ENCODE peak calls at places on chromosome 18, in six cellular contexts. M is EH; J is aorta; H is activated CD4-positive, alpha-beta T cell treated with anti-CD3 and anti-CD28 coated beads, Interleukin-2, amount 50 U/mL, for 24 hours; L is activated naive CD4-positive, alpha-beta T cell; V is activated CD8-positive, alpha-beta T cell treated with anti-CD3 and anti-CD28 coated beads for 36 hours. K is an unnamed sample.

GRCh38 chr18:58005885-58006523 is 38.0 kb upstream of the NEDD4L start:
- DNase-seq in V (no peak), M (peak), H (no peak), J (no peak), L (no peak), K (no peak)

GRCh38 chr18:64044616-64045015 is 74.7 kb downstream of the SERPINB8 start:
- DNase-seq in H (no peak), V (no peak), J (no peak), M (no peak), L (no peak), K (no peak)

GRCh38 chr18:9139400-9140039 is 2.9 kb downstream of the ANKRD12 start:
- DNase-seq in L (no peak), M (no peak), J (no peak), H (no peak), V (no peak), K (no peak)

GRCh38 chr18:79164696-79165095 is 95.5 kb downstream of the ATP9B start:
- DNase-seq in L (no peak), M (peak), V (no peak), J (no peak), H (no peak), K (no peak)

GRCh38 chr18:5424903-5425302 is 118.9 kb downstream of the EPB41L3 start:
- DNase-seq in M (peak), H (no peak), J (no peak), L (no peak), V (no peak), K (peak)

GRCh38 chr18:77165489-77166415 is 33.2 kb upstream of the MBP start:
- DNase-seq in M (peak), H (no peak), J (no peak), L (no peak), V (no peak), K (peak)

GRCh38 chr18:79624356-79624961 is 55.1 kb upstream of the CTDP1 start:
- DNase-seq in H (no peak), V (no peak), J (no peak), M (no peak), L (no peak), K (no peak)

GRCh38 chr18:79545255-79545654 is 134.3 kb upstream of the CTDP1 start:
- DNase-seq in M (no peak), V (no peak), J (peak), H (no peak), L (no peak), K (no peak)

GRCh38 chr18:6370886-6371635 is 43.6 kb downstream of the L3MBTL4 start:
- DNase-seq in L (no peak), V (no peak), M (no peak), J (no peak), H (no peak), K (no peak)

GRCh38 chr18:35193313-35193712 is 47.5 kb upstream of the ZNF397 start:
- DNase-seq in J (no peak), H (no peak), V (no peak), L (no peak), M (no peak), K (no peak)

GRCh38 chr18:55586841-55587240 is 1.2 kb downstream of the TCF4 start:
- DNase-seq in M (peak), H (no peak), L (no peak), V (no peak), J (no peak), K (peak)

GRCh38 chr18:10169064-10169562 is 255.3 kb downstream of the VAPA start:
- DNase-seq in J (no peak), M (peak), H (no peak), L (no peak), V (no peak), K (no peak)

GRCh38 chr18:48607049-48607984 is 68.5 kb downstream of the CTIF start:
- DNase-seq in L (no peak), V (no peak), J (no peak), H (no peak), M (peak), K (no peak)

GRCh38 chr18:40534748-40535147 is 1420.3 kb upstream of the PIK3C3 start:
- DNase-seq in H (no peak), V (no peak), L (no peak), J (no peak), M (no peak), K (no peak)

GRCh38 chr18:54712315-54712714 is 116.0 kb upstream of the RAB27B start:
- DNase-seq in M (peak), V (no peak), J (no peak), H (no peak), L (no peak), K (no peak)

GRCh38 chr18:65934874-65935273 is 184.1 kb downstream of the CDH7 start:
- DNase-seq in V (no peak), L (no peak), M (no peak), H (no peak), J (no peak), K (no peak)

GRCh38 chr18:48028716-48029115 is 98.3 kb upstream of the SMAD2 start:
- DNase-seq in V (no peak), M (no peak), L (no peak), H (no peak), J (peak), K (no peak)

GRCh38 chr18:21662591-21662990 is 42.0 kb downstream of the ABHD3 start:
- DNase-seq in H (no peak), L (no peak), J (no peak), M (no peak), V (no peak), K (peak)

GRCh38 chr18:49178736-49179135 is 228.0 kb upstream of the SMAD7 start:
- DNase-seq in V (peak), M (peak), J (no peak), H (no peak), L (no peak), K (no peak)

GRCh38 chr18:9536354-9537152 is 61.2 kb downstream of the RALBP1 start:
- DNase-seq in M (peak), V (no peak), L (no peak), H (no peak), J (no peak), K (no peak)

GRCh38 chr18:22169889-22170420 is 566 bp downstream of the GATA6 start:
- DNase-seq in H (no peak), L (no peak), M (no peak), J (no peak), V (peak), K (no peak)

GRCh38 chr18:6374935-6375529 is 39.7 kb downstream of the L3MBTL4 start:
- DNase-seq in H (no peak), J (no peak), L (no peak), V (no peak), M (no peak), K (no peak)

GRCh38 chr18:28003451-28003850 is 173.5 kb downstream of the CDH2 start:
- DNase-seq in M (peak), J (no peak), H (no peak), V (no peak), L (no peak), K (no peak)

GRCh38 chr18:62282188-62282629 is 42.9 kb upstream of the TNFRSF11A start:
- DNase-seq in J (no peak), V (no peak), H (no peak), M (peak), L (no peak), K (no peak)

GRCh38 chr18:13184396-13184795 is 34.2 kb upstream of the LDLRAD4 start:
- DNase-seq in L (no peak), V (no peak), M (no peak), H (no peak), J (no peak), K (no peak)

GRCh38 chr18:72965616-72966015 is 97.8 kb upstream of the NETO1 start:
- DNase-seq in M (no peak), H (no peak), J (no peak), L (no peak), V (no peak), K (no peak)

GRCh38 chr18:6211174-6211504 is 203.6 kb downstream of the L3MBTL4 start:
- DNase-seq in V (no peak), L (no peak), J (no peak), H (no peak), M (no peak), K (no peak)

GRCh38 chr18:23556145-23556780 is 30.0 kb downstream of the NPC1 start:
- DNase-seq in J (no peak), M (no peak), H (no peak), V (no peak), L (no peak), K (no peak)

GRCh38 chr18:75945534-75945933 is 518.0 kb upstream of the SMIM21 start:
- DNase-seq in L (no peak), H (no peak), J (no peak), V (no peak), M (no peak), K (no peak)

GRCh38 chr18:45793295-45793965 is 32.0 kb upstream of the SIGLEC15 start:
- DNase-seq in V (no peak), M (peak), J (no peak), L (no peak), H (no peak), K (no peak)

GRCh38 chr18:79093986-79094385 is 24.8 kb downstream of the ATP9B start:
- DNase-seq in L (no peak), H (no peak), J (no peak), V (no peak), M (no peak), K (no peak)

GRCh38 chr18:5543036-5543671 is 643 bp downstream of the EPB41L3 start:
- DNase-seq in M (no peak), L (no peak), J (no peak), H (no peak), V (no peak), K (peak)

GRCh38 chr18:43620936-43621335 is 343.6 kb upstream of the SYT4 start:
- DNase-seq in V (no peak), J (no peak), H (no peak), M (peak), L (no peak), K (peak)

GRCh38 chr18:79420033-79420745 is 24.5 kb downstream of the NFATC1 start:
- DNase-seq in V (no peak), J (no peak), H (no peak), L (no peak), M (no peak), K (no peak)

GRCh38 chr18:35076556-35076955 is 35.3 kb downstream of the MAPRE2 start:
- DNase-seq in V (no peak), L (no peak), J (no peak), H (no peak), M (peak), K (no peak)

GRCh38 chr18:48780151-48781001 is 170.4 kb downstream of the SMAD7 start:
- DNase-seq in L (no peak), V (no peak), H (no peak), J (no peak), M (peak), K (peak)

GRCh38 chr18:59155140-59155539 is 15.5 kb downstream of the SEC11C start:
- DNase-seq in J (no peak), V (no peak), H (no peak), M (peak), L (no peak), K (no peak)

GRCh38 chr18:51278045-51278649 is 80.7 kb upstream of the MEX3C start:
- DNase-seq in H (no peak), L (no peak), M (peak), J (no peak), V (peak), K (peak)

K was measured in retina.